ENCODE peak calls at places on chromosome 6, in ten cellular contexts. One of them, this sample, is unnamed.

GRCh38 chr6:123333000-123333756 is 303.6 kb downstream of the TRDN start:
- DNase-seq in upper lobe of right lung: no peak
- DNase-seq in AG08395: no peak
- DNase-seq in stimulated activated CD4-positive, alpha-beta T cell treated with anti-CD3 and anti-CD28 coated beads, Interleukin-4, amount 100 ng/mL, for 1 hour: no peak
- DNase-seq in activated CD4-positive, alpha-beta T cell treated with anti-CD3 and anti-CD28 coated beads for 4 hours: no peak
- DNase-seq in MV-4-11: no peak
- DNase-seq in Calu3: no peak
- DNase-seq in EH: no peak
- DNase-seq in NCI-H2081: no peak
- DNase-seq in islet precursor cell: no peak
- DNase-seq in this sample: no peak

GRCh38 chr6:9481292-9482029 is 933.4 kb downstream of the TFAP2A start:
- DNase-seq in activated CD4-positive, alpha-beta T cell treated with anti-CD3 and anti-CD28 coated beads for 4 hours: no peak
- DNase-seq in EH: peak
- DNase-seq in AG08395: no peak
- DNase-seq in islet precursor cell: no peak
- DNase-seq in Calu3: no peak
- DNase-seq in stimulated activated CD4-positive, alpha-beta T cell treated with anti-CD3 and anti-CD28 coated beads, Interleukin-4, amount 100 ng/mL, for 1 hour: no peak
- DNase-seq in NCI-H2081: no peak
- DNase-seq in upper lobe of right lung: no peak
- DNase-seq in MV-4-11: no peak
- DNase-seq in this sample: peak

GRCh38 chr6:12804967-12805645 is 88.5 kb downstream of the PHACTR1 start:
- DNase-seq in upper lobe of right lung: no peak
- DNase-seq in islet precursor cell: no peak
- DNase-seq in activated CD4-positive, alpha-beta T cell treated with anti-CD3 and anti-CD28 coated beads for 4 hours: no peak
- DNase-seq in NCI-H2081: no peak
- DNase-seq in EH: no peak
- DNase-seq in MV-4-11: no peak
- DNase-seq in Calu3: no peak
- DNase-seq in stimulated activated CD4-positive, alpha-beta T cell treated with anti-CD3 and anti-CD28 coated beads, Interleukin-4, amount 100 ng/mL, for 1 hour: no peak
- DNase-seq in AG08395: no peak
- DNase-seq in this sample: no peak

GRCh38 chr6:35425284-35425683 is 26.9 kb upstream of the FANCE start:
- DNase-seq in Calu3: no peak
- DNase-seq in upper lobe of right lung: no peak
- DNase-seq in EH: peak
- DNase-seq in AG08395: peak
- DNase-seq in NCI-H2081: no peak
- DNase-seq in islet precursor cell: no peak
- DNase-seq in activated CD4-positive, alpha-beta T cell treated with anti-CD3 and anti-CD28 coated beads for 4 hours: no peak
- DNase-seq in stimulated activated CD4-positive, alpha-beta T cell treated with anti-CD3 and anti-CD28 coated beads, Interleukin-4, amount 100 ng/mL, for 1 hour: no peak
- DNase-seq in MV-4-11: peak
- DNase-seq in this sample: peak

GRCh38 chr6:133062077-133062476 is 179.1 kb upstream of the EYA4 start:
- DNase-seq in EH: peak
- DNase-seq in Calu3: no peak
- DNase-seq in activated CD4-positive, alpha-beta T cell treated with anti-CD3 and anti-CD28 coated beads for 4 hours: no peak
- DNase-seq in upper lobe of right lung: no peak
- DNase-seq in islet precursor cell: no peak
- DNase-seq in AG08395: no peak
- DNase-seq in NCI-H2081: no peak
- DNase-seq in stimulated activated CD4-positive, alpha-beta T cell treated with anti-CD3 and anti-CD28 coated beads, Interleukin-4, amount 100 ng/mL, for 1 hour: no peak
- DNase-seq in MV-4-11: peak
- DNase-seq in this sample: peak

GRCh38 chr6:35317483-35318199 is 20.0 kb downstream of the DEF6 start:
- DNase-seq in EH: no peak
- DNase-seq in activated CD4-positive, alpha-beta T cell treated with anti-CD3 and anti-CD28 coated beads for 4 hours: no peak
- DNase-seq in NCI-H2081: peak
- DNase-seq in stimulated activated CD4-positive, alpha-beta T cell treated with anti-CD3 and anti-CD28 coated beads, Interleukin-4, amount 100 ng/mL, for 1 hour: no peak
- DNase-seq in islet precursor cell: no peak
- DNase-seq in MV-4-11: no peak
- DNase-seq in Calu3: no peak
- DNase-seq in upper lobe of right lung: no peak
- DNase-seq in AG08395: no peak
- DNase-seq in this sample: no peak

GRCh38 chr6:3405182-3405518 is 51.7 kb downstream of the SLC22A23 start:
- DNase-seq in Calu3: no peak
- DNase-seq in islet precursor cell: no peak
- DNase-seq in stimulated activated CD4-positive, alpha-beta T cell treated with anti-CD3 and anti-CD28 coated beads, Interleukin-4, amount 100 ng/mL, for 1 hour: no peak
- DNase-seq in NCI-H2081: no peak
- DNase-seq in upper lobe of right lung: no peak
- DNase-seq in activated CD4-positive, alpha-beta T cell treated with anti-CD3 and anti-CD28 coated beads for 4 hours: no peak
- DNase-seq in MV-4-11: no peak
- DNase-seq in EH: peak
- DNase-seq in AG08395: no peak
- DNase-seq in this sample: no peak

GRCh38 chr6:69584536-69584912 is 212.3 kb downstream of the LMBRD1 start:
- DNase-seq in activated CD4-positive, alpha-beta T cell treated with anti-CD3 and anti-CD28 coated beads for 4 hours: no peak
- DNase-seq in stimulated activated CD4-positive, alpha-beta T cell treated with anti-CD3 and anti-CD28 coated beads, Interleukin-4, amount 100 ng/mL, for 1 hour: no peak
- DNase-seq in upper lobe of right lung: no peak
- DNase-seq in EH: peak
- DNase-seq in MV-4-11: no peak
- DNase-seq in islet precursor cell: peak
- DNase-seq in AG08395: no peak
- DNase-seq in Calu3: no peak
- DNase-seq in NCI-H2081: no peak
- DNase-seq in this sample: peak

GRCh38 chr6:122806290-122806689 is 17.2 kb downstream of the SMPDL3A start:
- DNase-seq in EH: peak
- DNase-seq in upper lobe of right lung: no peak
- DNase-seq in stimulated activated CD4-positive, alpha-beta T cell treated with anti-CD3 and anti-CD28 coated beads, Interleukin-4, amount 100 ng/mL, for 1 hour: no peak
- DNase-seq in NCI-H2081: no peak
- DNase-seq in islet precursor cell: no peak
- DNase-seq in AG08395: no peak
- DNase-seq in MV-4-11: no peak
- DNase-seq in activated CD4-positive, alpha-beta T cell treated with anti-CD3 and anti-CD28 coated beads for 4 hours: no peak
- DNase-seq in Calu3: no peak
- DNase-seq in this sample: no peak

GRCh38 chr6:16168858-16169257 is 40.0 kb downstream of the MYLIP start:
- DNase-seq in MV-4-11: peak
- DNase-seq in activated CD4-positive, alpha-beta T cell treated with anti-CD3 and anti-CD28 coated beads for 4 hours: no peak
- DNase-seq in AG08395: no peak
- DNase-seq in stimulated activated CD4-positive, alpha-beta T cell treated with anti-CD3 and anti-CD28 coated beads, Interleukin-4, amount 100 ng/mL, for 1 hour: no peak
- DNase-seq in Calu3: no peak
- DNase-seq in NCI-H2081: peak
- DNase-seq in upper lobe of right lung: no peak
- DNase-seq in EH: peak
- DNase-seq in islet precursor cell: no peak
- DNase-seq in this sample: peak

GRCh38 chr6:31479151-31479932 is 18.6 kb upstream of the MICB start:
- DNase-seq in upper lobe of right lung: no peak
- DNase-seq in EH: no peak
- DNase-seq in islet precursor cell: peak
- DNase-seq in MV-4-11: no peak
- DNase-seq in Calu3: no peak
- DNase-seq in AG08395: no peak
- DNase-seq in activated CD4-positive, alpha-beta T cell treated with anti-CD3 and anti-CD28 coated beads for 4 hours: no peak
- DNase-seq in stimulated activated CD4-positive, alpha-beta T cell treated with anti-CD3 and anti-CD28 coated beads, Interleukin-4, amount 100 ng/mL, for 1 hour: no peak
- DNase-seq in NCI-H2081: no peak
- DNase-seq in this sample: no peak

GRCh38 chr6:109790131-109790530 is 99.0 kb downstream of the FIG4 start:
- DNase-seq in EH: peak
- DNase-seq in NCI-H2081: no peak
- DNase-seq in MV-4-11: no peak
- DNase-seq in Calu3: no peak
- DNase-seq in AG08395: peak
- DNase-seq in activated CD4-positive, alpha-beta T cell treated with anti-CD3 and anti-CD28 coated beads for 4 hours: no peak
- DNase-seq in islet precursor cell: peak
- DNase-seq in stimulated activated CD4-positive, alpha-beta T cell treated with anti-CD3 and anti-CD28 coated beads, Interleukin-4, amount 100 ng/mL, for 1 hour: no peak
- DNase-seq in upper lobe of right lung: no peak
- DNase-seq in this sample: peak

GRCh38 chr6:152091201-152091600 is 283.7 kb downstream of the ESR1 start:
- DNase-seq in islet precursor cell: no peak
- DNase-seq in activated CD4-positive, alpha-beta T cell treated with anti-CD3 and anti-CD28 coated beads for 4 hours: no peak
- DNase-seq in NCI-H2081: no peak
- DNase-seq in EH: no peak
- DNase-seq in AG08395: no peak
- DNase-seq in upper lobe of right lung: no peak
- DNase-seq in MV-4-11: no peak
- DNase-seq in stimulated activated CD4-positive, alpha-beta T cell treated with anti-CD3 and anti-CD28 coated beads, Interleukin-4, amount 100 ng/mL, for 1 hour: no peak
- DNase-seq in Calu3: no peak
- DNase-seq in this sample: no peak

GRCh38 chr6:170316071-170316470 is 9.5 kb downstream of the FAM120B start:
- DNase-seq in upper lobe of right lung: no peak
- DNase-seq in stimulated activated CD4-positive, alpha-beta T cell treated with anti-CD3 and anti-CD28 coated beads, Interleukin-4, amount 100 ng/mL, for 1 hour: no peak
- DNase-seq in NCI-H2081: no peak
- DNase-seq in activated CD4-positive, alpha-beta T cell treated with anti-CD3 and anti-CD28 coated beads for 4 hours: no peak
- DNase-seq in EH: peak
- DNase-seq in Calu3: no peak
- DNase-seq in islet precursor cell: no peak
- DNase-seq in MV-4-11: no peak
- DNase-seq in AG08395: no peak
- DNase-seq in this sample: no peak

GRCh38 chr6:106490453-106490852 is 129.9 kb downstream of the CRYBG1 start:
- DNase-seq in Calu3: no peak
- DNase-seq in MV-4-11: no peak
- DNase-seq in stimulated activated CD4-positive, alpha-beta T cell treated with anti-CD3 and anti-CD28 coated beads, Interleukin-4, amount 100 ng/mL, for 1 hour: no peak
- DNase-seq in islet precursor cell: no peak
- DNase-seq in NCI-H2081: no peak
- DNase-seq in upper lobe of right lung: no peak
- DNase-seq in activated CD4-positive, alpha-beta T cell treated with anti-CD3 and anti-CD28 coated beads for 4 hours: no peak
- DNase-seq in EH: no peak
- DNase-seq in AG08395: no peak
- DNase-seq in this sample: no peak

GRCh38 chr6:13355043-13355945 is 27.0 kb upstream of the TBC1D7 start:
- DNase-seq in EH: peak
- DNase-seq in Calu3: peak
- DNase-seq in stimulated activated CD4-positive, alpha-beta T cell treated with anti-CD3 and anti-CD28 coated beads, Interleukin-4, amount 100 ng/mL, for 1 hour: no peak
- DNase-seq in AG08395: peak
- DNase-seq in activated CD4-positive, alpha-beta T cell treated with anti-CD3 and anti-CD28 coated beads for 4 hours: no peak
- DNase-seq in upper lobe of right lung: no peak
- DNase-seq in MV-4-11: peak
- DNase-seq in islet precursor cell: peak
- DNase-seq in NCI-H2081: no peak
- DNase-seq in this sample: peak

GRCh38 chr6:36126553-36127458 is 3.5 kb upstream of the MAPK13 start:
- DNase-seq in AG08395: no peak
- DNase-seq in MV-4-11: peak
- DNase-seq in upper lobe of right lung: no peak
- DNase-seq in Calu3: no peak
- DNase-seq in stimulated activated CD4-positive, alpha-beta T cell treated with anti-CD3 and anti-CD28 coated beads, Interleukin-4, amount 100 ng/mL, for 1 hour: no peak
- DNase-seq in islet precursor cell: no peak
- DNase-seq in NCI-H2081: no peak
- DNase-seq in activated CD4-positive, alpha-beta T cell treated with anti-CD3 and anti-CD28 coated beads for 4 hours: no peak
- DNase-seq in EH: peak
- DNase-seq in this sample: peak

GRCh38 chr6:160428818-160429744 is 80.9 kb downstream of the SLC22A3 start:
- DNase-seq in upper lobe of right lung: no peak
- DNase-seq in EH: no peak
- DNase-seq in islet precursor cell: no peak
- DNase-seq in NCI-H2081: no peak
- DNase-seq in activated CD4-positive, alpha-beta T cell treated with anti-CD3 and anti-CD28 coated beads for 4 hours: no peak
- DNase-seq in AG08395: no peak
- DNase-seq in stimulated activated CD4-positive, alpha-beta T cell treated with anti-CD3 and anti-CD28 coated beads, Interleukin-4, amount 100 ng/mL, for 1 hour: no peak
- DNase-seq in Calu3: no peak
- DNase-seq in MV-4-11: no peak
- DNase-seq in this sample: no peak

GRCh38 chr6:169171951-169172350 is 81.7 kb downstream of the THBS2 start:
- DNase-seq in islet precursor cell: no peak
- DNase-seq in AG08395: peak
- DNase-seq in stimulated activated CD4-positive, alpha-beta T cell treated with anti-CD3 and anti-CD28 coated beads, Interleukin-4, amount 100 ng/mL, for 1 hour: no peak
- DNase-seq in upper lobe of right lung: no peak
- DNase-seq in MV-4-11: no peak
- DNase-seq in EH: peak
- DNase-seq in NCI-H2081: no peak
- DNase-seq in activated CD4-positive, alpha-beta T cell treated with anti-CD3 and anti-CD28 coated beads for 4 hours: no peak
- DNase-seq in Calu3: no peak
- DNase-seq in this sample: peak

GRCh38 chr6:157715766-157716171 is 107.3 kb upstream of the SNX9 start:
- DNase-seq in islet precursor cell: peak
- DNase-seq in upper lobe of right lung: no peak
- DNase-seq in Calu3: no peak
- DNase-seq in MV-4-11: no peak
- DNase-seq in stimulated activated CD4-positive, alpha-beta T cell treated with anti-CD3 and anti-CD28 coated beads, Interleukin-4, amount 100 ng/mL, for 1 hour: no peak
- DNase-seq in NCI-H2081: no peak
- DNase-seq in EH: peak
- DNase-seq in activated CD4-positive, alpha-beta T cell treated with anti-CD3 and anti-CD28 coated beads for 4 hours: no peak
- DNase-seq in AG08395: peak
- DNase-seq in this sample: peak

GRCh38 chr6:139765825-139766285 is 391.4 kb upstream of the CITED2 start:
- DNase-seq in stimulated activated CD4-positive, alpha-beta T cell treated with anti-CD3 and anti-CD28 coated beads, Interleukin-4, amount 100 ng/mL, for 1 hour: no peak
- DNase-seq in islet precursor cell: no peak
- DNase-seq in NCI-H2081: no peak
- DNase-seq in Calu3: peak
- DNase-seq in EH: peak
- DNase-seq in activated CD4-positive, alpha-beta T cell treated with anti-CD3 and anti-CD28 coated beads for 4 hours: no peak
- DNase-seq in AG08395: no peak
- DNase-seq in MV-4-11: no peak
- DNase-seq in upper lobe of right lung: no peak
- DNase-seq in this sample: peak

GRCh38 chr6:136889271-136890193 is 32.6 kb upstream of the SLC35D3 start:
- DNase-seq in Calu3: no peak
- DNase-seq in activated CD4-positive, alpha-beta T cell treated with anti-CD3 and anti-CD28 coated beads for 4 hours: no peak
- DNase-seq in AG08395: no peak
- DNase-seq in upper lobe of right lung: no peak
- DNase-seq in EH: no peak
- DNase-seq in MV-4-11: peak
- DNase-seq in stimulated activated CD4-positive, alpha-beta T cell treated with anti-CD3 and anti-CD28 coated beads, Interleukin-4, amount 100 ng/mL, for 1 hour: no peak
- DNase-seq in islet precursor cell: no peak
- DNase-seq in NCI-H2081: peak
- DNase-seq in this sample: no peak

GRCh38 chr6:63821442-63821841 is 185.8 kb downstream of the PHF3 start:
- DNase-seq in activated CD4-positive, alpha-beta T cell treated with anti-CD3 and anti-CD28 coated beads for 4 hours: no peak
- DNase-seq in AG08395: no peak
- DNase-seq in islet precursor cell: no peak
- DNase-seq in upper lobe of right lung: no peak
- DNase-seq in MV-4-11: no peak
- DNase-seq in Calu3: no peak
- DNase-seq in NCI-H2081: no peak
- DNase-seq in stimulated activated CD4-positive, alpha-beta T cell treated with anti-CD3 and anti-CD28 coated beads, Interleukin-4, amount 100 ng/mL, for 1 hour: no peak
- DNase-seq in EH: no peak
- DNase-seq in this sample: no peak

GRCh38 chr6:97322811-97323210 is 39.8 kb upstream of the MMS22L start:
- DNase-seq in AG08395: peak
- DNase-seq in MV-4-11: no peak
- DNase-seq in Calu3: no peak
- DNase-seq in activated CD4-positive, alpha-beta T cell treated with anti-CD3 and anti-CD28 coated beads for 4 hours: no peak
- DNase-seq in stimulated activated CD4-positive, alpha-beta T cell treated with anti-CD3 and anti-CD28 coated beads, Interleukin-4, amount 100 ng/mL, for 1 hour: no peak
- DNase-seq in upper lobe of right lung: no peak
- DNase-seq in NCI-H2081: no peak
- DNase-seq in EH: peak
- DNase-seq in islet precursor cell: no peak
- DNase-seq in this sample: peak

GRCh38 chr6:53451165-53451564 is 93.7 kb downstream of the GCLC start:
- DNase-seq in islet precursor cell: no peak
- DNase-seq in NCI-H2081: no peak
- DNase-seq in Calu3: no peak
- DNase-seq in stimulated activated CD4-positive, alpha-beta T cell treated with anti-CD3 and anti-CD28 coated beads, Interleukin-4, amount 100 ng/mL, for 1 hour: no peak
- DNase-seq in upper lobe of right lung: no peak
- DNase-seq in EH: no peak
- DNase-seq in AG08395: no peak
- DNase-seq in MV-4-11: no peak
- DNase-seq in activated CD4-positive, alpha-beta T cell treated with anti-CD3 and anti-CD28 coated beads for 4 hours: no peak
- DNase-seq in this sample: no peak

GRCh38 chr6:153117986-153118886 is 12.8 kb downstream of the RGS17 start:
- DNase-seq in islet precursor cell: no peak
- DNase-seq in Calu3: no peak
- DNase-seq in MV-4-11: peak
- DNase-seq in stimulated activated CD4-positive, alpha-beta T cell treated with anti-CD3 and anti-CD28 coated beads, Interleukin-4, amount 100 ng/mL, for 1 hour: no peak
- DNase-seq in AG08395: peak
- DNase-seq in EH: peak
- DNase-seq in NCI-H2081: no peak
- DNase-seq in activated CD4-positive, alpha-beta T cell treated with anti-CD3 and anti-CD28 coated beads for 4 hours: no peak
- DNase-seq in upper lobe of right lung: no peak
- DNase-seq in this sample: peak

This sample was measured in foreskin fibroblast.